ENCODE peak calls at places on chromosomes 16 and 17, in five cellular contexts. L, E, Q, D and W are unnamed samples.
A peak's percentile ranks its signal among the peaks of the same experiment; 100 is the strongest.

GRCh38 chr17:76356803-76357456 is 3.2 kb upstream of the PRPSAP1 start:
- DNase-seq in L (no peak), E (no peak), Q (no peak), D (no peak), W (no peak)

GRCh38 chr16:57801856-57802634 is at the start of gene KIFC3:
- DNase-seq in L (no peak), E (peak; percentile 73), Q (peak; percentile 59), D (peak; percentile 69), W (peak; percentile 78)

GRCh38 chr16:56956076-56956475 is 5.7 kb upstream of the CETP start:
- DNase-seq in L (no peak), E (no peak), Q (no peak), D (no peak), W (no peak)

GRCh38 chr17:42378597-42379594 is 9.3 kb downstream of the STAT3 start:
- DNase-seq in L (no peak), E (peak; percentile 51), Q (no peak), D (peak; percentile 74), W (no peak)

GRCh38 chr16:53754938-53755910 is 51.3 kb downstream of the FTO start:
- DNase-seq in L (no peak), E (no peak), Q (no peak), D (peak; percentile 91), W (peak; percentile 93)

GRCh38 chr17:44379887-44380286 is 9.6 kb downstream of the ITGA2B start:
- DNase-seq in L (no peak), E (no peak), Q (no peak), D (no peak), W (no peak)

GRCh38 chr17:39838057-39838456 is 26.1 kb downstream of the IKZF3 start:
- DNase-seq in L (no peak), E (no peak), Q (no peak), D (no peak), W (no peak)

GRCh38 chr16:88985521-88985920 is 8.5 kb upstream of the CBFA2T3 start:
- DNase-seq in L (no peak), E (no peak), Q (no peak), D (no peak), W (no peak)

GRCh38 chr17:37430051-37430591 is 23.4 kb downstream of the TADA2A start:
- DNase-seq in L (no peak), E (peak; percentile 51), Q (no peak), D (peak; percentile 94), W (no peak)

GRCh38 chr16:4202615-4203014 is 39.3 kb downstream of the SRL start:
- DNase-seq in L (no peak), E (no peak), Q (no peak), D (no peak), W (no peak)